ENCODE peak calls at places on chromosomes 7 and 10, in nine cellular contexts. T is tibial artery; B is psoas muscle; R is right cardiac atrium; N is heart left ventricle; W is mesenchymal stem cell; U is osteoblast; O is stomach; L is CD4-positive, alpha-beta memory T cell. A is an unnamed sample.

GRCh38 chr7:139169816-139170215 is 60.3 kb upstream of the ZC3HAV1 start:
- DNase-seq in T (no peak), B (no peak), R (no peak), N (no peak), W (no peak), U (no peak), O (no peak), L (no peak), A (no peak)

GRCh38 chr10:133097961-133098360 is 10.2 kb downstream of the ADGRA1 start:
- DNase-seq in T (no peak), B (no peak), R (no peak), N (no peak), W (no peak), U (no peak), O (no peak), L (no peak), A (no peak)

GRCh38 chr7:16644624-16644986 is 949 bp downstream of the ANKMY2 start:
- DNase-seq in T (peak), B (peak), R (peak), N (peak), W (peak), U (peak), O (peak), L (peak), A (peak)

GRCh38 chr10:110699859-110700468 is 55.8 kb downstream of the RBM20 start:
- DNase-seq in T (no peak), B (no peak), R (no peak), N (no peak), W (no peak), U (no peak), O (no peak), L (no peak), A (no peak)

GRCh38 chr7:129091484-129092002 is 36.6 kb upstream of the TNPO3 start:
- DNase-seq in T (peak), B (peak), R (peak), N (peak), W (peak), U (peak), O (peak), L (peak), A (peak)

GRCh38 chr10:9301148-9301547 is 1246.7 kb downstream of the GATA3 start:
- DNase-seq in T (no peak), B (no peak), R (no peak), N (no peak), W (no peak), U (no peak), O (no peak), L (no peak), A (no peak)

GRCh38 chr7:155178096-155178495 is 108.0 kb downstream of the HTR5A start:
- DNase-seq in T (no peak), B (no peak), R (no peak), N (no peak), W (no peak), U (no peak), O (no peak), L (no peak), A (no peak)

GRCh38 chr7:22826593-22826992 is 3.9 kb upstream of the TOMM7 start:
- DNase-seq in T (no peak), B (no peak), R (no peak), N (no peak), W (no peak), U (no peak), O (no peak), L (no peak), A (no peak)

GRCh38 chr7:92595281-92595680 is 5.1 kb upstream of the FAM133B start:
- DNase-seq in T (no peak), B (no peak), R (no peak), N (no peak), W (peak), U (peak), O (no peak), L (no peak), A (no peak)

GRCh38 chr7:26948617-26949118 is 84.3 kb upstream of the SKAP2 start:
- DNase-seq in T (no peak), B (no peak), R (no peak), N (no peak), W (no peak), U (no peak), O (no peak), L (no peak), A (no peak)

GRCh38 chr10:99450624-99451498 is 20.4 kb upstream of the GOT1 start:
- DNase-seq in T (no peak), B (no peak), R (no peak), N (no peak), W (peak), U (no peak), O (no peak), L (no peak), A (no peak)

GRCh38 chr10:86368046-86368445 is 1.5 kb upstream of the GRID1 start:
- DNase-seq in T (peak), B (peak), R (no peak), N (no peak), W (no peak), U (no peak), O (no peak), L (no peak), A (peak)

GRCh38 chr7:70596575-70596891 is 535.4 kb upstream of the GALNT17 start:
- DNase-seq in T (no peak), B (no peak), R (no peak), N (no peak), W (no peak), U (no peak), O (no peak), L (no peak), A (no peak)
- H3K4me3 ChIP-seq in T (peak), B (peak), R (no peak), N (no peak), W (peak), U (no peak), O (peak), L (no peak), A (peak)

GRCh38 chr10:59342723-59343122 is 19.6 kb downstream of the FAM13C start:
- DNase-seq in T (no peak), B (no peak), R (no peak), N (no peak), W (no peak), U (no peak), O (no peak), L (no peak), A (no peak)
- H3K27ac ChIP-seq in T (peak), B (no peak), R (no peak), N (no peak), W (no peak), U (no peak), O (no peak), L (no peak), A (no peak)

GRCh38 chr10:80205478-80206276 is at the start of gene ANXA11:
- DNase-seq in T (peak), B (peak), R (peak), N (peak), W (peak), U (peak), O (peak), L (peak), A (peak)
- H3K4me3 ChIP-seq in T (peak), B (peak), R (peak), N (peak), W (peak), U (peak), O (peak), L (peak), A (peak)

GRCh38 chr10:128779457-128779856 is 653.2 kb upstream of the MKI67 start:
- DNase-seq in T (no peak), B (no peak), R (no peak), N (no peak), W (no peak), U (no peak), O (no peak), L (no peak), A (no peak)

GRCh38 chr10:128780379-128780778 is 654.2 kb upstream of the MKI67 start:
- DNase-seq in T (no peak), B (no peak), R (no peak), N (no peak), W (no peak), U (no peak), O (no peak), L (no peak), A (no peak)

GRCh38 chr10:128776617-128777016 is 650.4 kb upstream of the MKI67 start:
- DNase-seq in T (no peak), B (no peak), R (no peak), N (no peak), W (no peak), U (no peak), O (no peak), L (no peak), A (no peak)

GRCh38 chr10:128774979-128775378 is 648.8 kb upstream of the MKI67 start:
- DNase-seq in T (no peak), B (no peak), R (no peak), N (no peak), W (no peak), U (no peak), O (no peak), L (no peak), A (no peak)

GRCh38 chr10:128775743-128776142 is 649.5 kb upstream of the MKI67 start:
- DNase-seq in T (no peak), B (no peak), R (no peak), N (no peak), W (no peak), U (no peak), O (no peak), L (no peak), A (no peak)
- H3K27ac ChIP-seq in T (no peak), B (no peak), R (no peak), N (no peak), W (no peak), U (no peak), O (no peak), L (no peak), A (no peak)

GRCh38 chr7:93958216-93958615 is 36.7 kb downstream of the GNG11 start:
- DNase-seq in T (no peak), B (no peak), R (no peak), N (no peak), W (no peak), U (no peak), O (no peak), L (no peak), A (no peak)
- H3K4me3 ChIP-seq in T (no peak), B (no peak), R (no peak), N (no peak), W (no peak), U (peak), O (no peak), L (no peak), A (no peak)

GRCh38 chr10:79138449-79139123 is 69.8 kb downstream of the ZMIZ1 start:
- DNase-seq in T (no peak), B (no peak), R (no peak), N (no peak), W (no peak), U (no peak), O (no peak), L (no peak), A (no peak)

GRCh38 chr10:79140906-79141305 is 72.1 kb downstream of the ZMIZ1 start:
- DNase-seq in T (no peak), B (no peak), R (no peak), N (peak), W (no peak), U (no peak), O (no peak), L (no peak), A (no peak)

GRCh38 chr10:79137826-79138225 is 69.1 kb downstream of the ZMIZ1 start:
- DNase-seq in T (no peak), B (peak), R (peak), N (peak), W (peak), U (no peak), O (no peak), L (peak), A (no peak)

GRCh38 chr10:79140083-79140793 is 71.5 kb downstream of the ZMIZ1 start:
- DNase-seq in T (no peak), B (no peak), R (no peak), N (no peak), W (no peak), U (no peak), O (no peak), L (no peak), A (no peak)

GRCh38 chr10:79139124-79139835 is 70.5 kb downstream of the ZMIZ1 start:
- DNase-seq in T (peak), B (peak), R (peak), N (peak), W (peak), U (peak), O (no peak), L (no peak), A (no peak)
- H3K27ac ChIP-seq in T (peak), B (peak), R (peak), N (peak), W (peak), U (peak), O (peak), L (no peak), A (peak)

DNA sequence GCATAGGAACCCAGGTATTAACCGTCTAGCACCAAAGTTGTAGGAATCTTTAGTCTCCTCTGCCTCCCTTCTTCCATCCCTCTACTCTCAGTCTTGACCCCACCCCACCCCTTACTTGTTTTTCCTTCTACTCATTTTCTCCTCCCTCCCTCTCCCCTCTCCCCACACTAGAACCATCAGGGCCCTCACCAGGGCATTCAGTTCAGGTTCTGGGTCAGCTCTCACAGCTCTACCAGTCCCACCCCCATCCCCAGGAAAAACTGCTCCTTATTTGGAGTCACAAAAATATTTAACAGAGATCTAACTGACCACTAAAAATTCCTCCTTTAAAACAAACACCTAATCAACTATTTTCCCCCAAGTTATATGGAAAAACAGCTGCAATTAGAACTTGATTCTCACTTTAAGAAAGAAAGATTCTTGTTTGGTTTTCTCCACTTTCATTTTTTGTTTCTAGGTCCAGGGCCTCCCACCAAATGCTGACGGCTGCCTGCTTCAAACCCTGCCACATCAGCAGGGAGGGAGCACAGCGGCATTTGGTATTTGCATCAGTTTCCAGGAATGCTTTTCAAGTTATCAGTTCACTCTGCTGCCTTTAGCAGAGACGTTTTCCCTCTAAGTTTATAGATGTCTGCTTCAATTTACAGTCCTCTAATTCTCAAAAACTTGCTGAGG is 2.8 kb upstream of the COL1A2 start:
- DNase-seq in T (no peak), B (no peak), R (peak), N (peak), W (peak), U (no peak), O (no peak), L (no peak), A (no peak)
- H3K4me3 ChIP-seq in T (peak), B (no peak), R (no peak), N (peak), W (no peak), U (peak), O (no peak), L (no peak), A (no peak)

GRCh38 chr7:105691692-105692564 is 110.6 kb upstream of the EFCAB10 start:
- DNase-seq in T (peak), B (peak), R (peak), N (peak), W (no peak), U (peak), O (peak), L (peak), A (peak)
- H3K27ac ChIP-seq in T (peak), B (peak), R (peak), N (peak), W (no peak), U (peak), O (peak), L (peak), A (peak)